ENCODE peak calls at places on chromosomes 12 and 14, in five cellular contexts. E is body of pancreas, W is suprapubic skin, K is A549, U is ovary. D is an unnamed sample. For H3K4me1, the result is how much of the 10 kb centered on the place peaks cover.

GRCh38 chr14:88563845-88564244 is 1.0 kb downstream of the ZC3H14 start:
- DNase-seq in W (no peak), E (no peak), K (no peak), U (no peak), D (no peak)

GRCh38 chr12:109302358-109302757 is 6.7 kb downstream of the FOXN4 start:
- DNase-seq in U (no peak), K (peak), W (no peak), E (no peak), D (no peak)

GRCh38 chr12:130761537-130762318 is 45.6 kb upstream of the RIMBP2 start:
- DNase-seq in E (peak), W (no peak), K (peak), U (peak), D (peak)

GRCh38 chr14:42001436-42001835 is 394.8 kb downstream of the LRFN5 start:
- DNase-seq in W (no peak), U (no peak), K (no peak), E (no peak), D (no peak)

GRCh38 chr14:65993103-65993502 is 493.1 kb upstream of the CCDC196 start:
- DNase-seq in W (no peak), K (no peak), U (no peak), E (no peak), D (no peak)

GRCh38 chr12:4915752-4916151 is 6.0 kb downstream of the KCNA1 start:
- DNase-seq in K (no peak), W (no peak), E (no peak), U (no peak), D (no peak)

GRCh38 chr12:105848286-105848685 is 290.5 kb downstream of the NUAK1 start:
- DNase-seq in U (no peak), W (no peak), K (no peak), E (no peak), D (no peak)

GRCh38 chr12:89568484-89568883 is 42.6 kb upstream of the POC1B start:
- DNase-seq in E (no peak), W (no peak), U (no peak), K (no peak), D (no peak)

GRCh38 chr12:57476162-57476992 is 3.3 kb downstream of the ARHGAP9 start:
- DNase-seq in K (no peak), W (no peak), E (no peak), U (no peak), D (no peak)

DNA sequence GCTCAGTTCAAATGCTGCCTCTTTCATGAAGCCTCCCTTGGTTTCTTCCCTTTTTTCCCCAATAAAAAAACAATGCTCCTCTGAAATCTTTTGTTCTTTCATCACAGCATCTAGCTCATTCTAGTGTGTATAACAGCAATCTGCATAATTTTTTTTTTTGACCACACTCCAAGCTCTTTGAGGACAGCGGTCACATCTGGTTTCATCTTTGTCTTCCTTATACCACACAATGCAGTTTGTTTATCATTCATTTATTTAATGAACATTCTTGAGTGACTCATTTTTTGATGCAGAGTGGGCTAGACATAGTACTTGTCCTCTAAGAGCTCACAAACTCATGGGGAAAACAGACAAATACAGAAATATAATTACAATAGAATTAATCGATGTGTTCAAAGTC is 7.3 kb downstream of the GNG2 start:
- DNase-seq in K (no peak), U (no peak), W (no peak), E (no peak), D (no peak)
- H3K4me1 ChIP-seq in K (under half), U (under half), W (under half), E (under half), D (under half)

DNA sequence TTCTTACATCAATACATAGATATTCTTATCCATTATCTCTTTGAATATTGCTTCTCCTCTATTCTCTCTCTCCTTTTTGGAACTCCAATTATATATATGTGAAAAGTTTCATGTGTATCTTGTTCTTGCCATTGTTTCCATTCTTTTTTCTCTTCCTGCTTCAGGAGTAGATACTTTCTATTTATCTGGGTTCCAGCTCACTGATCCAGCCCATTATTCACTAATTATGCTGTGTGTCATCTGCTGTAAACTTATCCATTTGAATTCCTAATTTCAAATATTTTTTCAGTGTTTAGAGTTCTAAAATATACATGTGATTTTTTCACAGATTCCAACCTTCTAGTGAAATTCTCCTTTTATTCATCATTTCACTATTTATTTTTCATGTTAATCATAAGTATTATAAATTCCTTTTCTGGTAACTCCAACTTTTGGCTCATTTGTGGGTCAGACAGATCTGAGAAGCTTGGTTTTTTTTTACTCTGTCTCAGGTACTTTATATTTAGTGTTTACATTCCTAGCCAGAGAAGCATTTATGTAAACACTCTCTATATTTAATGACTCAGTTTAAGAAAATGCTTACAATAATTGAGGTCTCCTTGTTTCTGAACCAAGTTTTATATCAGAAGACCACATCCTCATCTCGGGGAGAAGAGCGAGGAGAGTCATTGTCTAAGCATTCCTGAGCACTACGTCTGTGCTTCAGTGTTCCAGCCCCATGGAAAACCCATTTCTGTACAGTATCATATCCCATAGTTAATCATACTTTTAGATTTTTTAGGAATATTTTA is 15.9 kb upstream of the AMIGO2 start:
- DNase-seq in K (peak), W (no peak), E (no peak), U (no peak), D (no peak)
- H3K4me3 ChIP-seq in K (peak), W (no peak), E (no peak), U (no peak), D (no peak)

GRCh38 chr12:6452908-6453630 is 1.2 kb downstream of the TAPBPL start:
- DNase-seq in E (no peak), W (peak), U (peak), K (no peak), D (no peak)
- TF ChIP-seq POLR2A in E (no peak), W (no peak), U (no peak), K (no peak), D (no peak)

DNA sequence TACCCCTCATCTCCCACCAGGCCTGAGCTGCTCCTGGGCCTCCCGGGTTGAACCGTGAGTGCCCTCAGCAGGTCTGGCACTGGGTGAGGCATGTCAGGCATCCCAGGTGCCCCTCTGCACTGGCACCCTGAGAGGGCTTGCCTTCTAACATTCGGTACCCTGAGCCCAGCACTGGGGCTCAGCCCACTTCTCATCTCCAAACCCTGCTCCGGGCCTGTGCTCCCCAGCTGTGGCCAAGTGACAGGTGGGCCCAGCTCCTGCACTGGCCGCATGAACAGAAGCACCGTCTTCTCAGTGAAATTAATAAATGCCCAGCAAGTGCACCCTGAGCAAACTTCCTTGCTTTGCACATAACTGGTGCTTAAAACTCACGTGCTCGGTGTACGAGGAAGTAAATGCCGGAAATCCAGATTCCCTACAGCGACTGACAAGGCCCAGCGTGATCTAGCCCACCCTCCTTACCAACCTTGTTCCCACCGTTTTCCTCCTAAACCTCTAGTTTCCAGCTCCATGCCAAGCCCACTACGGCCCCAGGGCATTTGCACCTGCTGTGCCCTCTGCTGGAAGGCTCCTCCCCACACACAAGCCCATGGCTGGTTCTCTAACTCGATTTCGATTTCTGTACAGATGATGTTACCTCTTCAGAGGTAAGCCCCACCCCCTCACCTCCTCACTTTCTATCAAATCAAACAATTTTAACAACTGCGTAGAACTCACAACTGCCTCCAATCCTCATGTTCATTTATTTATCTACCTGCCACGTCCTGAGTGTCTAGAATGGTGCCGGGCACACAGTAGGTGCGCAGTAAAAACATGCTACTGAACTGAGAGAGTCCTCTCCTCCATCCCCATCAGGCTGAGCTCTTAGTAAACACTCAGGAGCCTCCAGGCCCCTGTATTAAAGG is 115.3 kb upstream of the NCOR2 start:
- DNase-seq in U (no peak), E (no peak), K (no peak), W (no peak), D (no peak)
- H3K4me1 ChIP-seq in U (under half), E (under half), K (half or more), W (half or more), D (under half)

DNA sequence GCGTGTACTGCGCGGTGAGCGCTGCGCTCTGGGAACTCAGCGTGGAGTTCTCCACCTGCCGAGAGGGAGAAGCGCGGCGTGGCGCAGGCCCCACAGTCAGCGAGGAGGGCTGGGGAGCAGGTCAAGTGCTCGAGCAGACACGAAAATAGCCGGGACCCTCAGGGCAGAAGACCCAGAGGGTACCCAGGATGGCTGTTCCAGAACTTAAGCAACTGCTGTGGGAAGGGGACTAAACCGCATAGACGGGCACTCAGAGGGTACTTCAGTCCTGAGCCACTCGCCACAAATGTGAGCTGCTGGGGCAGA is 59.4 kb upstream of the GPR68 start:
- DNase-seq in E (no peak), W (no peak), U (no peak), K (no peak), D (no peak)
- H3K4me3 ChIP-seq in E (no peak), W (no peak), U (no peak), K (no peak), D (no peak)

GRCh38 chr12:120467439-120467838 is 2.1 kb downstream of the SRSF9 start:
- DNase-seq in W (no peak), K (no peak), E (no peak), U (no peak), D (no peak)

GRCh38 chr12:120468271-120468845 is 1.2 kb downstream of the SRSF9 start:
- DNase-seq in U (no peak), K (peak), E (peak), W (peak), D (peak)

GRCh38 chr12:120470150-120470817 is 736 bp upstream of the SRSF9 start:
- DNase-seq in E (no peak), U (no peak), W (no peak), K (peak), D (no peak)

GRCh38 chr12:120468846-120469449 is 600 bp downstream of the SRSF9 start:
- DNase-seq in E (peak), W (peak), U (peak), K (peak), D (no peak)

DNA sequence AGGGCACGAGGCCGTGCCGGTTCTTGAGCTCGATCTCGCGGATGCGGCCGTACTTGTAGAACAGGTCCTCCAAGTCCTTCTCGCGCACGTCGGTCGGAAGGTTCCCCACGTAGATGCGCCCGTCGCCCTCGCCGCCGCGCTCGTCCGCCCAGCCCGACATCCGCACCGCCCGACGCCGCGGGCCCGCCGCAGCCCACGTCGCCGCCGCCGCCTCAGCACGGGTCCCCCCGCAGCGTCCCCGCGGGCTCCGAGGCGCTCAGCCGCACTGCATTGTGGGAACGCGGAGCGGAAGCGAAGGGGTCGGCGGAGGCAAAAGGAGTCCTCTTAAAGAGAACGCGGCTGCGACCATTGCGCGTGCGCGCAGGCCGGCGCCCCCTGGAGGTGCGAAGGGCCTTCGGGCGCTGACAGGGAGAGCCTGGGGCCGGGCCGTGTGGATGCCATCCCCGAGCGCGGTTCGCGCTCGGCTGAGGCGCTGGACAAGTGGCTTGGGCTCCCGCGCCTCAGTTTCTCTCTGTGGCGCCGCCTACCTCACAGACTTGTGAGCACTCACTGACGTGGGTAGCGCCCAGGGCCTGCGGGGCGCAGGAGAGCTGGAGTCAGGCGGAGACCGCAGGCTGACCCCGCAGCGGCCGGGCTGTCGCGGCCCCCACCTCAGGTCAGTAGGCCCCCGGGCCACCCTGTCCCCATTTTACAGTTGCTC is at the start of gene SRSF9:
- DNase-seq in E (peak), W (peak), K (peak), U (peak), D (peak)
- TF ChIP-seq POLR2A in E (peak), W (peak), K (peak), U (peak), D (peak)

DNA sequence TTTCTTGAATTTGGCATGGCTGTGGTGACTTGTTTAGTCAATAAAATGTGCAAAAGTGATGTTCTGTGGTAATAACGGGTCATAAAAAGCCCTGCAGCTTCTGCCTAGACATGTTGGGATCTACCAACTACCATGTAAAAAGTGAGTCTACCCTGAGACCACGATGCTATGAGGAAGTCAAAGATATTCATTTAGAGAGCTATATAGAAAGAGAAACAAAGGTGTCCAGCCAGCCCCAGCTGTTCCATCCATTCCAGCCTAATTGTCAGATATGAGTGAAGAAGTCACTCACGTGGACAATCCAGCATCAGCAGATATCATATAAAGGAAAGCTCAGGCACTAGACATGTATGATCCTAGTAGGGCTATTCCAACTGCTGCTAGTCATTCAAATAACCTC is 117.2 kb upstream of the SSTR1 start:
- DNase-seq in W (no peak), E (no peak), K (no peak), U (no peak), D (no peak)
- H3K4me1 ChIP-seq in W (under half), E (under half), K (under half), U (under half), D (under half)

GRCh38 chr12:67698711-67699603 is 50.4 kb downstream of the DYRK2 start:
- DNase-seq in U (no peak), W (no peak), K (no peak), E (no peak), D (no peak)
- H3K4me3 ChIP-seq in U (no peak), W (peak), K (no peak), E (no peak), D (peak)

D was measured in tibial nerve.